ENCODE peak calls at places on chromosome 21, in ten cellular contexts. One of them, this sample, is unnamed.
A peak's percentile ranks its signal among the peaks of the same experiment; 100 is the strongest.

GRCh38 chr21:45076245-45076661 is 1.9 kb downstream of the ADARB1 start:
- DNase-seq in T-cell: no peak
- DNase-seq in fibroblast of mammary gland: no peak
- DNase-seq in uterus: no peak
- DNase-seq in activated T-helper 1 cell treated with anti-CD3 and anti-CD28 coated beads, Interleukin-2, amount 50 U/mL, for 16 hours: no peak
- DNase-seq in GF-D8: no peak
- DNase-seq in amniotic stem cell: no peak
- DNase-seq in GM12891: no peak
- DNase-seq in pancreas: no peak
- DNase-seq in A549: no peak
- DNase-seq in this sample: no peak

GRCh38 chr21:16751705-16752104 is 761.1 kb upstream of the CXADR start:
- DNase-seq in T-cell: no peak
- DNase-seq in fibroblast of mammary gland: no peak
- DNase-seq in uterus: no peak
- DNase-seq in activated T-helper 1 cell treated with anti-CD3 and anti-CD28 coated beads, Interleukin-2, amount 50 U/mL, for 16 hours: no peak
- DNase-seq in GF-D8: no peak
- DNase-seq in amniotic stem cell: no peak
- DNase-seq in GM12891: no peak
- DNase-seq in pancreas: no peak
- DNase-seq in A549: no peak
- DNase-seq in this sample: no peak

GRCh38 chr21:35738342-35738961 is 321.9 kb downstream of the SETD4 start:
- DNase-seq in T-cell: no peak
- DNase-seq in fibroblast of mammary gland: no peak
- DNase-seq in uterus: no peak
- DNase-seq in activated T-helper 1 cell treated with anti-CD3 and anti-CD28 coated beads, Interleukin-2, amount 50 U/mL, for 16 hours: no peak
- DNase-seq in GF-D8: no peak
- DNase-seq in amniotic stem cell: no peak
- DNase-seq in GM12891: no peak
- DNase-seq in pancreas: no peak
- DNase-seq in A549: no peak
- DNase-seq in this sample: peak; percentile 43

GRCh38 chr21:26471116-26471505 is 102.0 kb downstream of the CYYR1 start:
- DNase-seq in T-cell: no peak
- DNase-seq in fibroblast of mammary gland: no peak
- DNase-seq in uterus: no peak
- DNase-seq in activated T-helper 1 cell treated with anti-CD3 and anti-CD28 coated beads, Interleukin-2, amount 50 U/mL, for 16 hours: no peak
- DNase-seq in GF-D8: no peak
- DNase-seq in amniotic stem cell: no peak
- DNase-seq in GM12891: no peak
- DNase-seq in pancreas: no peak
- DNase-seq in A549: no peak
- DNase-seq in this sample: no peak

GRCh38 chr21:37452222-37452621 is 85.6 kb downstream of the DYRK1A start:
- DNase-seq in T-cell: no peak
- DNase-seq in fibroblast of mammary gland: peak; percentile 85
- DNase-seq in uterus: no peak
- DNase-seq in activated T-helper 1 cell treated with anti-CD3 and anti-CD28 coated beads, Interleukin-2, amount 50 U/mL, for 16 hours: no peak
- DNase-seq in GF-D8: no peak
- DNase-seq in amniotic stem cell: peak; percentile 47
- DNase-seq in GM12891: no peak
- DNase-seq in pancreas: no peak
- DNase-seq in A549: no peak
- DNase-seq in this sample: no peak

GRCh38 chr21:35477622-35478021 is 428.5 kb upstream of the RUNX1 start:
- DNase-seq in T-cell: no peak
- DNase-seq in fibroblast of mammary gland: no peak
- DNase-seq in uterus: no peak
- DNase-seq in activated T-helper 1 cell treated with anti-CD3 and anti-CD28 coated beads, Interleukin-2, amount 50 U/mL, for 16 hours: no peak
- DNase-seq in GF-D8: no peak
- DNase-seq in amniotic stem cell: no peak
- DNase-seq in GM12891: no peak
- DNase-seq in pancreas: no peak
- DNase-seq in A549: no peak
- DNase-seq in this sample: no peak

GRCh38 chr21:34073749-34074282 is 438 bp downstream of the MRPS6 start:
- DNase-seq in T-cell: peak; percentile 38
- DNase-seq in fibroblast of mammary gland: no peak
- DNase-seq in uterus: no peak
- DNase-seq in activated T-helper 1 cell treated with anti-CD3 and anti-CD28 coated beads, Interleukin-2, amount 50 U/mL, for 16 hours: no peak
- DNase-seq in GF-D8: no peak
- DNase-seq in amniotic stem cell: no peak
- DNase-seq in GM12891: peak; percentile 36
- DNase-seq in pancreas: peak; percentile 54
- DNase-seq in A549: no peak
- DNase-seq in this sample: no peak

GRCh38 chr21:45994738-45995685 is 13.4 kb downstream of the COL6A1 start:
- DNase-seq in T-cell: no peak
- DNase-seq in fibroblast of mammary gland: no peak
- DNase-seq in uterus: peak; percentile 21
- DNase-seq in activated T-helper 1 cell treated with anti-CD3 and anti-CD28 coated beads, Interleukin-2, amount 50 U/mL, for 16 hours: peak; percentile 2
- DNase-seq in GF-D8: no peak
- DNase-seq in amniotic stem cell: no peak
- DNase-seq in GM12891: no peak
- DNase-seq in pancreas: no peak
- DNase-seq in A549: no peak
- DNase-seq in this sample: no peak

GRCh38 chr21:33268736-33269441 is 2.7 kb downstream of the IL10RB start:
- DNase-seq in T-cell: peak; percentile 20
- DNase-seq in fibroblast of mammary gland: no peak
- DNase-seq in uterus: no peak
- DNase-seq in activated T-helper 1 cell treated with anti-CD3 and anti-CD28 coated beads, Interleukin-2, amount 50 U/mL, for 16 hours: no peak
- DNase-seq in GF-D8: no peak
- DNase-seq in amniotic stem cell: no peak
- DNase-seq in GM12891: peak; percentile 44
- DNase-seq in pancreas: peak; percentile 98
- DNase-seq in A549: no peak
- DNase-seq in this sample: peak; percentile 90

GRCh38 chr21:36330904-36331303 is 10.9 kb downstream of the MORC3 start:
- DNase-seq in T-cell: peak; percentile 46
- DNase-seq in fibroblast of mammary gland: peak; percentile 65
- DNase-seq in uterus: peak; percentile 32
- DNase-seq in activated T-helper 1 cell treated with anti-CD3 and anti-CD28 coated beads, Interleukin-2, amount 50 U/mL, for 16 hours: no peak
- DNase-seq in GF-D8: peak; percentile 7
- DNase-seq in amniotic stem cell: no peak
- DNase-seq in GM12891: no peak
- DNase-seq in pancreas: no peak
- DNase-seq in A549: peak; percentile 18
- DNase-seq in this sample: no peak